ENCODE peak calls at places on chromosomes 16 and 17, in ten cellular contexts. One of them, this sample, is unnamed.

GRCh38 chr17:42407289-42407836 is 15.7 kb downstream of the CAVIN1 start:
- DNase-seq in thoracic aorta: peak; percentile 72
- DNase-seq in fibroblast of the aortic adventitia: peak; percentile 82
- DNase-seq in AG04450: no peak
- DNase-seq in foreskin fibroblast: peak; percentile 64
- DNase-seq in tibial artery: peak; percentile 94
- DNase-seq in fibroblast of pulmonary artery: peak; percentile 84
- DNase-seq in PC-3: no peak
- DNase-seq in adipocyte: no peak
- DNase-seq in A549: peak; percentile 89
- DNase-seq in this sample: peak; percentile 76

GRCh38 chr17:14360851-14361250 is 60.0 kb downstream of the HS3ST3B1 start:
- DNase-seq in adipocyte: no peak
- DNase-seq in A549: no peak
- DNase-seq in tibial artery: no peak
- DNase-seq in foreskin fibroblast: no peak
- DNase-seq in fibroblast of the aortic adventitia: no peak
- DNase-seq in PC-3: no peak
- DNase-seq in fibroblast of pulmonary artery: no peak
- DNase-seq in AG04450: no peak
- DNase-seq in thoracic aorta: no peak
- DNase-seq in this sample: no peak

GRCh38 chr17:67246648-67247415 is 1.8 kb upstream of the HELZ start:
- DNase-seq in thoracic aorta: no peak
- DNase-seq in tibial artery: no peak
- DNase-seq in fibroblast of the aortic adventitia: no peak
- DNase-seq in A549: peak; percentile 77
- DNase-seq in PC-3: peak; percentile 98
- DNase-seq in AG04450: no peak
- DNase-seq in adipocyte: peak; percentile 44
- DNase-seq in fibroblast of pulmonary artery: peak; percentile 42
- DNase-seq in foreskin fibroblast: no peak
- DNase-seq in this sample: peak; percentile 53

GRCh38 chr17:80498242-80498919 is 22.0 kb upstream of the NPTX1 start:
- DNase-seq in adipocyte: no peak
- DNase-seq in thoracic aorta: no peak
- DNase-seq in AG04450: no peak
- DNase-seq in foreskin fibroblast: no peak
- DNase-seq in fibroblast of the aortic adventitia: peak; percentile 75
- DNase-seq in tibial artery: no peak
- DNase-seq in fibroblast of pulmonary artery: peak; percentile 47
- DNase-seq in A549: no peak
- DNase-seq in PC-3: no peak
- DNase-seq in this sample: no peak

GRCh38 chr17:65902831-65903549 is 288.9 kb downstream of the CEP112 start:
- DNase-seq in fibroblast of the aortic adventitia: no peak
- DNase-seq in adipocyte: no peak
- DNase-seq in foreskin fibroblast: no peak
- DNase-seq in A549: no peak
- DNase-seq in tibial artery: no peak
- DNase-seq in fibroblast of pulmonary artery: no peak
- DNase-seq in thoracic aorta: no peak
- DNase-seq in PC-3: no peak
- DNase-seq in AG04450: no peak
- DNase-seq in this sample: no peak

GRCh38 chr16:804193-805048 is 3.9 kb upstream of the GNG13 start:
- DNase-seq in thoracic aorta: no peak
- DNase-seq in PC-3: no peak
- DNase-seq in AG04450: no peak
- DNase-seq in adipocyte: no peak
- DNase-seq in fibroblast of pulmonary artery: no peak
- DNase-seq in tibial artery: no peak
- DNase-seq in foreskin fibroblast: no peak
- DNase-seq in fibroblast of the aortic adventitia: no peak
- DNase-seq in A549: no peak
- DNase-seq in this sample: no peak

GRCh38 chr17:17778308-17779014 is 58.3 kb downstream of the SREBF1 start:
- DNase-seq in thoracic aorta: no peak
- DNase-seq in fibroblast of the aortic adventitia: peak; percentile 90
- DNase-seq in tibial artery: peak; percentile 71
- DNase-seq in A549: no peak
- DNase-seq in AG04450: peak; percentile 73
- DNase-seq in adipocyte: peak; percentile 69
- DNase-seq in fibroblast of pulmonary artery: peak; percentile 94
- DNase-seq in foreskin fibroblast: peak; percentile 62
- DNase-seq in PC-3: no peak
- DNase-seq in this sample: no peak

GRCh38 chr16:58022601-58023371 is 2.8 kb upstream of the MMP15 start:
- DNase-seq in fibroblast of pulmonary artery: peak; percentile 68
- DNase-seq in PC-3: peak; percentile 49
- DNase-seq in adipocyte: peak; percentile 36
- DNase-seq in fibroblast of the aortic adventitia: peak; percentile 72
- DNase-seq in AG04450: no peak
- DNase-seq in A549: no peak
- DNase-seq in tibial artery: peak; percentile 84
- DNase-seq in foreskin fibroblast: peak; percentile 84
- DNase-seq in thoracic aorta: no peak
- DNase-seq in this sample: no peak

GRCh38 chr17:65743313-65743665 is 181.8 kb upstream of the AXIN2 start:
- DNase-seq in fibroblast of the aortic adventitia: peak; percentile 52
- DNase-seq in AG04450: no peak
- DNase-seq in adipocyte: peak; percentile 69
- DNase-seq in thoracic aorta: no peak
- DNase-seq in foreskin fibroblast: peak; percentile 8
- DNase-seq in PC-3: peak; percentile 40
- DNase-seq in tibial artery: no peak
- DNase-seq in A549: no peak
- DNase-seq in fibroblast of pulmonary artery: peak; percentile 40
- DNase-seq in this sample: no peak

GRCh38 chr16:25005445-25006306 is 9.5 kb downstream of the ARHGAP17 start:
- DNase-seq in PC-3: peak; percentile 20
- DNase-seq in fibroblast of pulmonary artery: peak; percentile 35
- DNase-seq in foreskin fibroblast: no peak
- DNase-seq in thoracic aorta: no peak
- DNase-seq in tibial artery: no peak
- DNase-seq in AG04450: no peak
- DNase-seq in adipocyte: peak; percentile 41
- DNase-seq in A549: no peak
- DNase-seq in fibroblast of the aortic adventitia: peak; percentile 33
- DNase-seq in this sample: no peak
- H3K4me3 ChIP-seq in PC-3: no peak overlapping the region
- H3K4me3 ChIP-seq in fibroblast of pulmonary artery: no peak overlapping the region
- H3K4me3 ChIP-seq in foreskin fibroblast: no peak overlapping the region
- H3K4me3 ChIP-seq in thoracic aorta: no peak overlapping the region
- H3K4me3 ChIP-seq in tibial artery: no peak overlapping the region
- H3K4me3 ChIP-seq in AG04450: no peak overlapping the region
- H3K4me3 ChIP-seq in adipocyte: no peak overlapping the region
- H3K4me3 ChIP-seq in A549: no peak overlapping the region
- H3K4me3 ChIP-seq in fibroblast of the aortic adventitia: no peak overlapping the region
- H3K4me3 ChIP-seq in this sample: no peak overlapping the region

DNA sequence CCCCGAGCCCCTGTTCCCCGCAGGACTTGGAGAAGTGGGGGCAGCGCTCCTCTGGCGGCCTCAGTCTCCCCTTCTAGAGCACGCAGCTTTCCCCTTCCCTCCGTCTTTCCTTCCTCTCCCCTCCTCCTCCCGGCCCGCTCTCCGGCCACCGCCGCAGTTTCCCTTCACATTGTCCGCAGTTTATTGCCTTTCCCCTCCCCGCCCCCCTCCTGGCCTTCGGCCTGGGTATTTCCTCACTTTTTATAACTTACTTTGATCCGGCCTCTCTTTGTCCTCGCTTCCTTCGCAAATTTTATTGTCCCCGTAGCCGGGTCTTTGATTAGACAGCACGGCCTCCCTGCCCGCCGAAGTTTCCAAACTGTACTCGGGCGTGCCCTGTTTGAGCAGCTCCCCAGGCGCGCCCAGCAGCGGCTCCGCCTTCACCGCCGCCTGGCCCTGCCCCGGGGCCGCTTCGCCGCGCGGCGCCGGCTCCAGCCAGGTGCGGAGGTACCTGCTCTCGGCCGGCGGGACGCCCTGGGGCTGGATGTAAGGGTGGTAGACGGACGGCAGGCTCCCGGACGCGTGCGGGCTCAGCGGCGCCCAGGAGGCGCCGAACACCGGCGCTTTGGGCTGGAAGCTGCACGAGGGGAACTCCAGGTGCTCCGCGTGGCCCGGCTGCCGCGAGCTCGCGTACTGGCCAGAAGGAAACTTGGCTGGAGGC is 506 bp downstream of the HOXB9 start:
- DNase-seq in tibial artery: no peak
- DNase-seq in A549: peak; percentile 66
- DNase-seq in fibroblast of pulmonary artery: no peak
- DNase-seq in AG04450: no peak
- DNase-seq in adipocyte: peak; percentile 30
- DNase-seq in foreskin fibroblast: no peak
- DNase-seq in thoracic aorta: no peak
- DNase-seq in PC-3: peak; percentile 77
- DNase-seq in fibroblast of the aortic adventitia: no peak
- DNase-seq in this sample: peak; percentile 37
- H3K4me3 ChIP-seq in tibial artery: peak overlapping the region; percentile 42
- H3K4me3 ChIP-seq in A549: peak overlapping the region; percentile 72
- H3K4me3 ChIP-seq in fibroblast of pulmonary artery: no peak overlapping the region
- H3K4me3 ChIP-seq in AG04450: peak overlapping the region; percentile 22
- H3K4me3 ChIP-seq in adipocyte: peak overlapping the region; percentile 78
- H3K4me3 ChIP-seq in foreskin fibroblast: no peak overlapping the region
- H3K4me3 ChIP-seq in thoracic aorta: peak overlapping the region; percentile 62
- H3K4me3 ChIP-seq in PC-3: peak overlapping the region; percentile 70
- H3K4me3 ChIP-seq in fibroblast of the aortic adventitia: peak overlapping the region; percentile 31
- H3K4me3 ChIP-seq in this sample: peak overlapping the region; percentile 41

DNA sequence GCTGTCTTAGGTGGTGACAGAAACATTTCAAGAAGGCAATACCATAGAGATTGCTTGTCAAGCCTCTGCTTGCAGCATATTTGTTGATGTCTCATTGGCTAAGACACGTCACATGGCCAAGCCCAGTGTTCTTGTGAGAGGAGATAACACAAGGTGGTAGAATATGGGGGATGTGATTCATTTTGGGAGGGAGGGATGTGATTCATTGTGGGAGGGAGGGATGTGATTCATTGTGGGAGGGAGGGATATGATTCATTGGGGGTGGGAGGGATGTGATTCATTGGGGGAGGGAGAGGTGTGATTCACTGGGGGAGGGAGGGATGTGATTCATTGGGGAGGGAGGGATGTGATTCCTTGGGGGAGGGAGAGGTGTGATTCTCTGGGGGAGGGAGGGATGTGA is 470.5 kb upstream of the SALL1 start:
- DNase-seq in adipocyte: no peak
- DNase-seq in fibroblast of the aortic adventitia: no peak
- DNase-seq in foreskin fibroblast: no peak
- DNase-seq in AG04450: no peak
- DNase-seq in A549: peak; percentile 46
- DNase-seq in PC-3: no peak
- DNase-seq in tibial artery: no peak
- DNase-seq in fibroblast of pulmonary artery: no peak
- DNase-seq in thoracic aorta: no peak
- DNase-seq in this sample: no peak
- H3K4me3 ChIP-seq in adipocyte: no peak overlapping the region
- H3K4me3 ChIP-seq in fibroblast of the aortic adventitia: no peak overlapping the region
- H3K4me3 ChIP-seq in foreskin fibroblast: no peak overlapping the region
- H3K4me3 ChIP-seq in AG04450: no peak overlapping the region
- H3K4me3 ChIP-seq in A549: no peak overlapping the region
- H3K4me3 ChIP-seq in PC-3: no peak overlapping the region
- H3K4me3 ChIP-seq in tibial artery: no peak overlapping the region
- H3K4me3 ChIP-seq in fibroblast of pulmonary artery: no peak overlapping the region
- H3K4me3 ChIP-seq in thoracic aorta: no peak overlapping the region
- H3K4me3 ChIP-seq in this sample: no peak overlapping the region

DNA sequence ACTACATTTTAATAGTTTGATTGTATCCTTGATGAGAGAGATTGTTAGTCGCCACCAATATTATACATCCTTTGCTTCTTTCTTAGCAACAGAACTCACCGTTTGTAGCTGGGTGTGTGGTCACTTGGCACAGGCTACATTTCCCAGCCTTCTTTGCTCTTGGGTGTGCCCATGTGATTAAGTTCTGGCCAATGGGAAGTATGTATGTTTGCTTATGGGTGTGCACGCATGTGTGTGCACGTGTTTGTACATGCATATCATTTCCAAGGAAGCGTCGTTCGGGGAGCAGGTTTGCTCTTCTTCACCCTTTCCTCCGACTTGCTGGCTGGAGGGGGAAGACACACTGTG is 4.4 kb upstream of the SEC14L1 start:
- DNase-seq in PC-3: no peak
- DNase-seq in thoracic aorta: no peak
- DNase-seq in AG04450: no peak
- DNase-seq in tibial artery: no peak
- DNase-seq in foreskin fibroblast: no peak
- DNase-seq in fibroblast of the aortic adventitia: no peak
- DNase-seq in A549: no peak
- DNase-seq in fibroblast of pulmonary artery: no peak
- DNase-seq in adipocyte: no peak
- DNase-seq in this sample: no peak
- H3K4me3 ChIP-seq in PC-3: no peak overlapping the region
- H3K4me3 ChIP-seq in thoracic aorta: no peak overlapping the region
- H3K4me3 ChIP-seq in AG04450: no peak overlapping the region
- H3K4me3 ChIP-seq in tibial artery: no peak overlapping the region
- H3K4me3 ChIP-seq in foreskin fibroblast: no peak overlapping the region
- H3K4me3 ChIP-seq in fibroblast of the aortic adventitia: no peak overlapping the region
- H3K4me3 ChIP-seq in A549: no peak overlapping the region
- H3K4me3 ChIP-seq in fibroblast of pulmonary artery: no peak overlapping the region
- H3K4me3 ChIP-seq in adipocyte: no peak overlapping the region
- H3K4me3 ChIP-seq in this sample: no peak overlapping the region

GRCh38 chr17:75645889-75646625 is 12.8 kb downstream of the SMIM5 start:
- DNase-seq in AG04450: no peak
- DNase-seq in fibroblast of the aortic adventitia: no peak
- DNase-seq in A549: peak; percentile 94
- DNase-seq in adipocyte: no peak
- DNase-seq in foreskin fibroblast: no peak
- DNase-seq in thoracic aorta: no peak
- DNase-seq in fibroblast of pulmonary artery: peak; percentile 18
- DNase-seq in PC-3: peak; percentile 95
- DNase-seq in tibial artery: no peak
- DNase-seq in this sample: peak; percentile 37
- H3K4me3 ChIP-seq in AG04450: no peak overlapping the region
- H3K4me3 ChIP-seq in fibroblast of the aortic adventitia: no peak overlapping the region
- H3K4me3 ChIP-seq in A549: peak overlapping the region; percentile 25
- H3K4me3 ChIP-seq in adipocyte: no peak overlapping the region
- H3K4me3 ChIP-seq in foreskin fibroblast: no peak overlapping the region
- H3K4me3 ChIP-seq in thoracic aorta: no peak overlapping the region
- H3K4me3 ChIP-seq in fibroblast of pulmonary artery: no peak overlapping the region
- H3K4me3 ChIP-seq in PC-3: peak overlapping the region; percentile 6
- H3K4me3 ChIP-seq in tibial artery: no peak overlapping the region
- H3K4me3 ChIP-seq in this sample: no peak overlapping the region

GRCh38 chr17:39861235-39861634 is 2.9 kb downstream of the IKZF3 start:
- DNase-seq in adipocyte: no peak
- DNase-seq in thoracic aorta: no peak
- DNase-seq in AG04450: no peak
- DNase-seq in A549: no peak
- DNase-seq in foreskin fibroblast: no peak
- DNase-seq in fibroblast of pulmonary artery: no peak
- DNase-seq in fibroblast of the aortic adventitia: no peak
- DNase-seq in PC-3: no peak
- DNase-seq in tibial artery: no peak
- DNase-seq in this sample: no peak
- H3K4me3 ChIP-seq in adipocyte: no peak overlapping the region
- H3K4me3 ChIP-seq in thoracic aorta: no peak overlapping the region
- H3K4me3 ChIP-seq in AG04450: no peak overlapping the region
- H3K4me3 ChIP-seq in A549: no peak overlapping the region
- H3K4me3 ChIP-seq in foreskin fibroblast: no peak overlapping the region
- H3K4me3 ChIP-seq in fibroblast of pulmonary artery: no peak overlapping the region
- H3K4me3 ChIP-seq in fibroblast of the aortic adventitia: no peak overlapping the region
- H3K4me3 ChIP-seq in PC-3: no peak overlapping the region
- H3K4me3 ChIP-seq in tibial artery: no peak overlapping the region
- H3K4me3 ChIP-seq in this sample: peak overlapping the region; percentile 23